ENCODE peak calls at places on chromosomes 3 and 15, in seven cellular contexts. W, G, K, N, U, H and F are unnamed samples.
A peak's percentile ranks its signal among the peaks of the same experiment; 100 is the strongest.

GRCh38 chr15:80710635-80711553 is 15.8 kb downstream of the ABHD17C start:
- DNase-seq in N (no peak), U (no peak), W (peak; percentile 78), K (no peak), G (no peak), H (no peak), F (no peak)

GRCh38 chr3:173584093-173584833 is 186.7 kb downstream of the NLGN1 start:
- DNase-seq in U (no peak), W (peak; percentile 59), H (peak; percentile 76), G (peak; percentile 32), K (no peak), N (peak; percentile 3), F (peak; percentile 38)

GRCh38 chr3:47617061-47618010 is 38.7 kb upstream of the CSPG5 start:
- DNase-seq in W (peak; percentile 86), N (no peak), U (no peak), G (no peak), K (no peak), H (no peak), F (peak; percentile 3)

GRCh38 chr3:38098376-38098723 is 38.6 kb downstream of the ACAA1 start:
- DNase-seq in K (no peak), N (no peak), W (no peak), U (no peak), G (no peak), H (no peak), F (no peak)

GRCh38 chr15:67146214-67146613 is 80.8 kb downstream of the SMAD3 start:
- DNase-seq in H (no peak), W (peak; percentile 80), G (no peak), N (no peak), K (peak; percentile 58), U (no peak), F (peak; percentile 69)

GRCh38 chr3:111227216-111227615 is 155.6 kb downstream of the NECTIN3 start:
- DNase-seq in W (peak; percentile 94), H (no peak), K (no peak), U (no peak), G (no peak), N (no peak), F (peak; percentile 53)

GRCh38 chr3:185693985-185694675 is 108.0 kb downstream of the SENP2 start:
- DNase-seq in W (peak; percentile 77), N (no peak), U (no peak), K (no peak), G (peak; percentile 47), H (no peak), F (no peak)

GRCh38 chr3:193483988-193484539 is 70.6 kb downstream of the ATP13A4 start:
- DNase-seq in H (no peak), U (no peak), K (no peak), W (no peak), G (no peak), N (no peak), F (no peak)

GRCh38 chr3:107235923-107236315 is 141.3 kb upstream of the CCDC54 start:
- DNase-seq in U (peak; percentile 6), W (peak; percentile 86), N (peak; percentile 68), G (peak; percentile 97), H (peak; percentile 81), K (no peak), F (peak; percentile 90)

GRCh38 chr3:105402287-105402801 is 35.6 kb downstream of the ALCAM start:
- DNase-seq in W (peak; percentile 87), K (no peak), N (peak; percentile 86), G (no peak), H (peak; percentile 53), U (no peak), F (peak; percentile 96)

GRCh38 chr15:91948001-91948608 is 94.6 kb downstream of the SLCO3A1 start:
- DNase-seq in N (no peak), W (peak; percentile 73), K (peak; percentile 54), U (no peak), H (peak; percentile 93), G (no peak), F (peak; percentile 74)

GRCh38 chr3:140904521-140904920 is 37.1 kb upstream of the SLC25A36 start:
- DNase-seq in W (no peak), U (no peak), N (no peak), G (no peak), K (peak; percentile 19), H (no peak), F (no peak)

GRCh38 chr15:50182233-50183013 is 427 bp downstream of the SLC27A2 start:
- DNase-seq in N (peak; percentile 8), U (peak; percentile 2), H (peak; percentile 34), G (no peak), K (no peak), W (no peak), F (peak; percentile 41)

GRCh38 chr3:45319231-45320085 is 68.9 kb upstream of the LARS2 start:
- DNase-seq in W (no peak), N (no peak), U (no peak), H (no peak), G (no peak), K (no peak), F (no peak)

GRCh38 chr3:46759239-46760152 is 41.8 kb upstream of the PRSS50 start:
- DNase-seq in K (no peak), H (peak; percentile 20), N (no peak), G (no peak), W (no peak), U (no peak), F (no peak)

GRCh38 chr3:60775956-60776355 is 475.3 kb downstream of the FHIT start:
- DNase-seq in K (no peak), W (no peak), G (no peak), N (no peak), U (no peak), H (no peak), F (peak; percentile 56)

GRCh38 chr3:10944866-10945265 is 47.7 kb upstream of the SLC6A1 start:
- DNase-seq in W (no peak), K (no peak), G (no peak), U (no peak), N (no peak), H (no peak), F (no peak)

GRCh38 chr15:74243431-74243830 is 7.3 kb downstream of the CCDC33 start:
- DNase-seq in U (no peak), G (no peak), N (no peak), W (no peak), K (no peak), H (no peak), F (no peak)

GRCh38 chr3:178060406-178060805 is 475.8 kb upstream of the KCNMB2 start:
- DNase-seq in U (no peak), W (no peak), H (no peak), N (no peak), K (no peak), G (no peak), F (no peak)